ENCODE peak calls at places on chromosomes 13 and 19, in six cellular contexts. Z is central memory CD8-positive, alpha-beta T cell; U is activated CD4-positive, CD25-positive, alpha-beta regulatory T cell treated with anti-CD3 and anti-CD28 coated beads, Interleukin-2, amount 50 U/mL, for 24 hours; W is mucosa of descending colon; K is right cardiac atrium; J is CD4-positive, alpha-beta T cell. R is an unnamed sample.

GRCh38 chr19:50203281-50204080 is at the start of gene MYH14:
- ATAC-seq in Z (no peak), U (no peak), W (peak), K (peak), J (no peak), R (peak)

GRCh38 chr19:21028969-21029268 is 8.5 kb downstream of the ZNF430 start:
- ATAC-seq in Z (no peak), U (peak), W (no peak), K (no peak), J (no peak), R (no peak)

GRCh38 chr19:6590458-6591319 is at the start of gene CD70:
- ATAC-seq in Z (peak), U (peak), W (peak), K (no peak), J (peak), R (peak)

GRCh38 chr13:20274466-20274865 is 42.3 kb upstream of the GJB6 start:
- ATAC-seq in Z (no peak), U (no peak), W (no peak), K (no peak), J (no peak), R (peak)

GRCh38 chr19:48858984-48859710 is 9.3 kb downstream of the PLEKHA4 start:
- ATAC-seq in Z (peak), U (peak), W (peak), K (peak), J (peak), R (peak)

GRCh38 chr19:8640402-8641004 is 10.1 kb downstream of the NFILZ start:
- ATAC-seq in Z (no peak), U (no peak), W (peak), K (peak), J (no peak), R (peak)

GRCh38 chr19:14459703-14460102 is 15.5 kb downstream of the PTGER1 start:
- ATAC-seq in Z (peak), U (no peak), W (peak), K (no peak), J (no peak), R (no peak)

GRCh38 chr13:105272660-105273631 is 1262.5 kb downstream of the EFNB2 start:
- ATAC-seq in Z (no peak), U (no peak), W (no peak), K (peak), J (no peak), R (no peak)

GRCh38 chr13:25846227-25846984 is 205.4 kb downstream of the SHISA2 start:
- ATAC-seq in Z (no peak), U (no peak), W (no peak), K (no peak), J (no peak), R (no peak)

GRCh38 chr13:26614721-26615120 is 57.2 kb downstream of the WASF3 start:
- ATAC-seq in Z (no peak), U (no peak), W (no peak), K (no peak), J (no peak), R (no peak)

GRCh38 chr19:15810335-15810734 is 5.1 kb downstream of the OR10H1 start:
- ATAC-seq in Z (no peak), U (no peak), W (peak), K (no peak), J (no peak), R (peak)

GRCh38 chr13:32545083-32545482 is 6.5 kb upstream of the N4BP2L2 start:
- ATAC-seq in Z (no peak), U (no peak), W (no peak), K (no peak), J (no peak), R (no peak)

GRCh38 chr13:113144255-113144629 is 14.2 kb upstream of the PROZ start:
- ATAC-seq in Z (no peak), U (no peak), W (no peak), K (no peak), J (no peak), R (no peak)

GRCh38 chr13:98105929-98106336 is 37.0 kb upstream of the FARP1 start:
- ATAC-seq in Z (no peak), U (no peak), W (peak), K (peak), J (no peak), R (no peak)

GRCh38 chr13:98549006-98549727 is 27.7 kb downstream of the STK24 start:
- ATAC-seq in Z (no peak), U (no peak), W (peak), K (no peak), J (no peak), R (peak)

GRCh38 chr19:3586124-3586626 is 897 bp downstream of the GIPC3 start:
- ATAC-seq in Z (no peak), U (no peak), W (no peak), K (peak), J (peak), R (no peak)

GRCh38 chr19:19160489-19161035 is 9.5 kb downstream of the MEF2B start:
- ATAC-seq in Z (no peak), U (no peak), W (peak), K (no peak), J (no peak), R (no peak)

GRCh38 chr13:73954808-73955207 is 179.4 kb downstream of the KLF12 start:
- ATAC-seq in Z (no peak), U (no peak), W (peak), K (no peak), J (no peak), R (no peak)

GRCh38 chr19:4099054-4099764 is 24.7 kb downstream of the MAP2K2 start:
- ATAC-seq in Z (no peak), U (no peak), W (no peak), K (no peak), J (no peak), R (no peak)